ENCODE peak calls at places on chromosomes 7 and 10, in seven cellular contexts. P is EL; X is NCI-H345; J is heart right ventricle; I is stimulated activated CD4-positive, alpha-beta T cell treated with anti-CD3 and anti-CD28 coated beads, Interleukin-2, amount 100 ng/mL, for 48 hours; N is smooth muscle cell of the brain vasculature; Z is Daoy. U is an unnamed sample.
A peak's percentile ranks its signal among the peaks of the same experiment; 100 is the strongest.

GRCh38 chr7:70738486-70738885 is 393.5 kb upstream of the GALNT17 start:
- DNase-seq in P (no peak), X (no peak), J (no peak), I (no peak), N (no peak), Z (no peak), U (no peak)

GRCh38 chr7:75617634-75618234 is 121.0 kb downstream of the HIP1 start:
- DNase-seq in P (no peak), X (no peak), J (peak; percentile 48), I (peak; percentile 25), N (no peak), Z (peak; percentile 50), U (no peak)

GRCh38 chr10:89679986-89680385 is 21.4 kb upstream of the KIF20B start:
- DNase-seq in P (no peak), X (no peak), J (no peak), I (no peak), N (no peak), Z (no peak), U (no peak)

GRCh38 chr7:92527300-92528187 is 776 bp downstream of the PEX1 start:
- DNase-seq in P (peak; percentile 71), X (peak; percentile 44), J (peak; percentile 11), I (peak; percentile 41), N (no peak), Z (peak; percentile 57), U (no peak)

GRCh38 chr7:78530351-78530750 is 731.8 kb downstream of the PHTF2 start:
- DNase-seq in P (peak; percentile 77), X (peak; percentile 85), J (no peak), I (no peak), N (no peak), Z (no peak), U (no peak)

GRCh38 chr7:115024276-115024675 is 102.4 kb downstream of the MDFIC start:
- DNase-seq in P (no peak), X (no peak), J (no peak), I (no peak), N (no peak), Z (no peak), U (no peak)

GRCh38 chr7:55060085-55060484 is 41.3 kb downstream of the EGFR start:
- DNase-seq in P (no peak), X (no peak), J (no peak), I (no peak), N (no peak), Z (no peak), U (no peak)

GRCh38 chr10:86941426-86941825 is 16.0 kb downstream of the MMRN2 start:
- DNase-seq in P (no peak), X (no peak), J (no peak), I (no peak), N (no peak), Z (no peak), U (no peak)

GRCh38 chr7:98474558-98474957 is 73.7 kb upstream of the BAIAP2L1 start:
- DNase-seq in P (no peak), X (no peak), J (no peak), I (no peak), N (no peak), Z (no peak), U (no peak)

GRCh38 chr10:109957092-109957797 is 33.9 kb upstream of the XPNPEP1 start:
- DNase-seq in P (no peak), X (peak; percentile 49), J (no peak), I (no peak), N (no peak), Z (no peak), U (no peak)

GRCh38 chr7:144787127-144787526 is 48.7 kb downstream of the TPK1 start:
- DNase-seq in P (no peak), X (no peak), J (no peak), I (no peak), N (no peak), Z (no peak), U (no peak)

GRCh38 chr10:23693895-23694294 is 255.0 kb downstream of the OTUD1 start:
- DNase-seq in P (no peak), X (no peak), J (no peak), I (no peak), N (no peak), Z (no peak), U (no peak)

GRCh38 chr10:47421057-47421952 is 37.2 kb upstream of the ZNF488 start:
- DNase-seq in P (peak; percentile 86), X (no peak), J (no peak), I (no peak), N (no peak), Z (peak; percentile 85), U (no peak)

GRCh38 chr7:101410743-101411476 is 48.2 kb downstream of the COL26A1 start:
- DNase-seq in P (peak; percentile 35), X (no peak), J (peak; percentile 29), I (peak; percentile 28), N (no peak), Z (peak; percentile 68), U (no peak)

GRCh38 chr10:52577047-52577446 is 195.5 kb downstream of the MBL2 start:
- DNase-seq in P (no peak), X (no peak), J (no peak), I (no peak), N (no peak), Z (no peak), U (no peak)

GRCh38 chr10:98295907-98296306 is 27.9 kb upstream of the LOXL4 start:
- DNase-seq in P (peak; percentile 32), X (no peak), J (no peak), I (no peak), N (no peak), Z (peak; percentile 19), U (no peak)

GRCh38 chr10:78199019-78199418 is 165.4 kb downstream of the RPS24 start:
- DNase-seq in P (no peak), X (peak; percentile 39), J (no peak), I (no peak), N (no peak), Z (no peak), U (no peak)

GRCh38 chr7:138208864-138209263 is 132.6 kb downstream of the AKR1D1 start:
- DNase-seq in P (no peak), X (no peak), J (no peak), I (no peak), N (no peak), Z (no peak), U (no peak)

GRCh38 chr10:78972947-78973900 is 95.5 kb upstream of the ZMIZ1 start:
- DNase-seq in P (peak; percentile 94), X (peak; percentile 87), J (peak; percentile 88), I (no peak), N (peak; percentile 90), Z (peak; percentile 93), U (no peak)

GRCh38 chr10:63137306-63137705 is 4.2 kb downstream of the NRBF2 start:
- DNase-seq in P (peak; percentile 25), X (no peak), J (no peak), I (no peak), N (no peak), Z (no peak), U (no peak)

GRCh38 chr7:4825081-4825480 is 36.7 kb downstream of the PAPOLB start:
- DNase-seq in P (no peak), X (no peak), J (no peak), I (no peak), N (no peak), Z (no peak), U (no peak)

GRCh38 chr7:22667562-22668239 is 59.3 kb upstream of the IL6 start:
- DNase-seq in P (peak; percentile 76), X (no peak), J (no peak), I (no peak), N (no peak), Z (peak; percentile 87), U (no peak)

GRCh38 chr7:116799912-116800311 is 62.5 kb upstream of the CAPZA2 start:
- DNase-seq in P (peak; percentile 9), X (no peak), J (no peak), I (no peak), N (no peak), Z (no peak), U (no peak)

GRCh38 chr10:59536151-59536550 is 173.5 kb downstream of the SLC16A9 start:
- DNase-seq in P (no peak), X (no peak), J (peak; percentile 60), I (no peak), N (peak; percentile 39), Z (peak; percentile 63), U (no peak)

GRCh38 chr10:69437321-69438259 is 13.7 kb upstream of the TSPAN15 start:
- DNase-seq in P (no peak), X (no peak), J (no peak), I (no peak), N (no peak), Z (no peak), U (no peak)

GRCh38 chr10:87861034-87861433 is 2.3 kb downstream of the KLLN start:
- DNase-seq in P (no peak), X (no peak), J (no peak), I (no peak), N (no peak), Z (no peak), U (no peak)

GRCh38 chr7:95264225-95264927 is 60.0 kb downstream of the PON1 start:
- DNase-seq in P (peak; percentile 63), X (no peak), J (no peak), I (no peak), N (peak; percentile 47), Z (peak; percentile 51), U (no peak)

GRCh38 chr7:74604326-74605020 is 53.0 kb upstream of the GTF2I start:
- DNase-seq in P (no peak), X (no peak), J (no peak), I (no peak), N (no peak), Z (peak; percentile 45), U (no peak)

GRCh38 chr10:79422178-79422892 is 23.1 kb downstream of the ZCCHC24 start:
- DNase-seq in P (peak; percentile 94), X (no peak), J (no peak), I (no peak), N (peak; percentile 91), Z (peak; percentile 73), U (no peak)

GRCh38 chr7:22438994-22439393 is 61.0 kb downstream of the STEAP1B start:
- DNase-seq in P (no peak), X (no peak), J (no peak), I (no peak), N (no peak), Z (no peak), U (no peak)

GRCh38 chr7:112064627-112065385 is 141.4 kb downstream of the DOCK4 start:
- DNase-seq in P (no peak), X (no peak), J (no peak), I (no peak), N (no peak), Z (no peak), U (no peak)

GRCh38 chr10:84933402-84933801 is 605.0 kb downstream of the CCSER2 start:
- DNase-seq in P (no peak), X (no peak), J (no peak), I (no peak), N (no peak), Z (no peak), U (no peak)

U was measured in SK-N-MC.